ENCODE peak calls at places on chromosomes 4 and X, in four cellular contexts. O, T, Z and R are unnamed samples. For H3K9me3, the result is how much of the 10 kb centered on the place peaks cover.

GRCh38 chrX:20254712-20255299 is 11.9 kb downstream of the RPS6KA3 start:
- DNase-seq in O (no peak), T (peak), Z (no peak), R (no peak)

GRCh38 chr4:48372272-48372671 is 30.9 kb downstream of the SLAIN2 start:
- DNase-seq in O (no peak), T (no peak), Z (no peak), R (no peak)

GRCh38 chr4:177607111-177607573 is 164.9 kb upstream of the AGA start:
- DNase-seq in O (no peak), T (no peak), Z (no peak), R (no peak)

GRCh38 chr4:72286185-72286584 is 254.4 kb downstream of the NPFFR2 start:
- DNase-seq in O (no peak), T (peak), Z (no peak), R (no peak)

GRCh38 chr4:89784686-89785227 is 52.2 kb downstream of the SNCA start:
- DNase-seq in O (no peak), T (peak), Z (no peak), R (no peak)

GRCh38 chr4:94488667-94489066 is 36.9 kb downstream of the PDLIM5 start:
- DNase-seq in O (no peak), T (no peak), Z (no peak), R (no peak)

GRCh38 chr4:88735554-88735953 is 37.9 kb upstream of the NAP1L5 start:
- DNase-seq in O (no peak), T (peak), Z (no peak), R (no peak)

GRCh38 chr4:127304356-127304755 is 328.4 kb upstream of the INTU start:
- DNase-seq in O (no peak), T (no peak), Z (no peak), R (no peak)

GRCh38 chrX:16783452-16783851 is 2.8 kb upstream of the TXLNG start:
- DNase-seq in O (no peak), T (no peak), Z (no peak), R (no peak)

GRCh38 chr4:41611881-41612871 is 74.2 kb downstream of the LIMCH1 start:
- DNase-seq in O (no peak), T (peak), Z (no peak), R (no peak)

GRCh38 chr4:125961626-125962025 is 646.9 kb downstream of the FAT4 start:
- DNase-seq in O (no peak), T (no peak), Z (no peak), R (no peak)

GRCh38 chr4:170853422-170854021 is 763.8 kb upstream of the AADAT start:
- DNase-seq in O (peak), T (no peak), Z (peak), R (peak)

GRCh38 chr4:6469898-6470501 is 2.4 kb downstream of the PPP2R2C start:
- DNase-seq in O (no peak), T (no peak), Z (no peak), R (no peak)

GRCh38 chrX:120213438-120214265 is 37.0 kb upstream of the ZBTB33 start:
- DNase-seq in O (no peak), T (peak), Z (peak), R (no peak)

GRCh38 chr4:89949782-89950387 is 55.2 kb downstream of the MMRN1 start:
- DNase-seq in O (no peak), T (no peak), Z (no peak), R (no peak)

GRCh38 chr4:633406-633805 is 8.0 kb downstream of the PDE6B start:
- DNase-seq in O (peak), T (no peak), Z (no peak), R (peak)

GRCh38 chrX:9473708-9474107 is 8.8 kb downstream of the TBL1X start:
- DNase-seq in O (no peak), T (no peak), Z (no peak), R (no peak)
- TF ChIP-seq CTCF in O (no peak), T (no peak), Z (no peak), R (no peak)

GRCh38 chr4:8900588-8900987 is 28.9 kb upstream of the HMX1 start:
- DNase-seq in O (no peak), T (no peak), Z (no peak), R (no peak)

GRCh38 chr4:8904666-8905065 is 33.0 kb upstream of the HMX1 start:
- DNase-seq in O (peak), T (no peak), Z (peak), R (peak)

GRCh38 chr4:8904041-8904501 is 32.4 kb upstream of the HMX1 start:
- DNase-seq in O (peak), T (no peak), Z (no peak), R (peak)

GRCh38 chr4:8897768-8898167 is 26.1 kb upstream of the HMX1 start:
- DNase-seq in O (no peak), T (no peak), Z (no peak), R (no peak)

GRCh38 chr4:8901335-8901734 is 29.7 kb upstream of the HMX1 start:
- DNase-seq in O (no peak), T (no peak), Z (no peak), R (no peak)
- H3K9me3 ChIP-seq in O (under half), T (under half), Z (under half), R (under half)

GRCh38 chr4:9771069-9771468 is 10.4 kb upstream of the DRD5 start:
- DNase-seq in O (no peak), T (no peak), Z (no peak), R (no peak)

GRCh38 chr4:9764155-9764696 is 17.2 kb upstream of the DRD5 start:
- DNase-seq in O (no peak), T (no peak), Z (peak), R (no peak)

GRCh38 chr4:9762823-9763475 is 18.5 kb upstream of the DRD5 start:
- DNase-seq in O (no peak), T (peak), Z (peak), R (no peak)

GRCh38 chr4:9765091-9765490 is 16.3 kb upstream of the DRD5 start:
- DNase-seq in O (no peak), T (peak), Z (peak), R (no peak)
- TF ChIP-seq CTCF in O (peak), T (peak), Z (peak), R (peak)

GRCh38 chrX:80485543-80485942 is 65.3 kb downstream of the TENT5D start:
- DNase-seq in O (no peak), T (no peak), Z (no peak), R (no peak)

GRCh38 chrX:80489166-80489565 is 68.9 kb downstream of the TENT5D start:
- DNase-seq in O (no peak), T (no peak), Z (no peak), R (no peak)

GRCh38 chrX:80486299-80486698 is 66.1 kb downstream of the TENT5D start:
- DNase-seq in O (no peak), T (no peak), Z (no peak), R (no peak)
- H3K9me3 ChIP-seq in O (under half), T (under half), Z (under half), R (under half)

GRCh38 chr4:33722800-33723511 is 2521.4 kb downstream of the ARAP2 start:
- DNase-seq in O (no peak), T (peak), Z (no peak), R (no peak)
- TF ChIP-seq CTCF in O (no peak), T (peak), Z (no peak), R (no peak)

GRCh38 chrX:152020895-152021294 is 46.4 kb upstream of the GABRE start:
- DNase-seq in O (no peak), T (no peak), Z (no peak), R (no peak)

GRCh38 chrX:152024710-152025109 is 50.2 kb upstream of the GABRE start:
- DNase-seq in O (no peak), T (no peak), Z (no peak), R (no peak)

GRCh38 chrX:152028611-152029010 is 54.1 kb upstream of the GABRE start:
- DNase-seq in O (no peak), T (no peak), Z (no peak), R (no peak)

DNA sequence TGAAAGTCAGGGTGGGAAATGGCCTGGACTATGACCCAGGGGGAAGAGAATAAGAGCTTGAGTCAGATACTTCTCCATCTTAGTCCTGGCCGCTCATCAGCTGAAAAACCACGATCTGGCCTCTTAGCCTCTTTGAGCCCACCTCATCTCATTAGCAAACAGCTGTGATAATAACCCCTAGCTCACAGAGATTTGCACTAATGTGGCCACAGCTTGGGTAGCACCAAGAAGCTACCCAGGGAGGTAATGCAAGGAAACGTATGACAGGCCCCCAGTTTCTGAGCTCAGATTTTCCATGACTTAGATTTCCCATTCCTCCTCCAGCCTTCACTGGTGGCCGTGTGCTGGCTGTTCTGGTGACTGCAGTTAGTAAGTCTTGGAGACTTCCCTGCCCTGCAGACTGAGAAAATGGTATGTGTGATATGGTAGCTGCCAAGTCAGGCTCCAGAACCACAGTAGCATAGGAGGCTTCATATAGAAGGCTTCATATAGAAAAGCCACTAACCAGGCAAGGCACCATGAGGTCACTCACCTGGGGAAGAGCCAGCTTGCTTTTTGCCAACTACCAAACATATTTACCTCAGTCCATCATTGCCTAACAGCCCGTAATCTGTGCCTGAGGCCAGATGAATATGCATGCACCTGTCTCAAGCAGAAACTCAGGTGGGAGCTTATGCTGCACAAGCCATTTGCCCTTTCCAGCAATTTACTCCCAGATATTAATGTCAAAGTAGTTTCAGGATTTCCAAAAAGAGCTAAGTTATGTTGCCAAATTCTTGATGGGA is 51.4 kb upstream of the GABRE start:
- DNase-seq in O (no peak), T (no peak), Z (no peak), R (no peak)
- H3K9me3 ChIP-seq in O (under half), T (under half), Z (under half), R (under half)

DNA sequence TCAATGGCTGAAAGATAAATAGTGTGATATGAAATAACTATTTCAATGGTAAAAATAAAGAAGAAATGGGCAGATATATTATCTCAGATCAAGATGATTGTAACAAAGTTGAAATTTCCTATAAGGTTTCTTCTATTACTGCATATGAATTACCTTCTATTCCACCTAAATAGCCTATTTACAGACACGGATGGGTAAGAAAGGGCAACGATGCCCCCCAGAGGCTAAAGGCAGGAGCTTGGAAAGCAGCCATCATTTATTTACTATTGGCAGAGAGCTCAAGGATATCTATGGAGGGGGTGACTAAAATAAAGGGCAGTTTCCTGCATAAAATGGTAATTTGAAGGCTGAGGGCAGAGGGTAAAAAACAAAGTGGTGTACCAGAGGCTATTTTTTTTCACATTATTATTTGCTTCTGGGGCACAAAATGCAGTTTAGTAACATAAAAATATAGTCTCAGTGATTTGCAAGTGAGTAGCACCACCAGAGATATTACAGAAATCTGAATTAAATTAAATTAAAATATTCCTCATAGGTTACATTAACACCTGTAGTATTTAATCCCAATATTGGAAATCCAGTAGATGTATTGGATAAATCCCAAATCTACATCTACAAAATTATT is 123.1 kb downstream of the BTC start:
- DNase-seq in O (no peak), T (peak), Z (peak), R (no peak)
- TF ChIP-seq CTCF in O (peak), T (peak), Z (peak), R (peak)

GRCh38 chrX:66544181-66544580 is 94.7 kb downstream of the EDA2R start:
- DNase-seq in O (no peak), T (no peak), Z (no peak), R (no peak)
- H3K9me3 ChIP-seq in O (under half), T (under half), Z (under half), R (under half)